ENCODE peak calls at places on chromosomes 13 and 19, in six cellular contexts. R, N, I, X, J and W are unnamed samples.

GRCh38 chr13:106619688-106620555 is 52.0 kb upstream of the ARGLU1 start:
- DNase-seq in R (peak), N (peak), I (peak), X (no peak), J (peak), W (no peak)

GRCh38 chr13:97298816-97299215 is 76.7 kb downstream of the MBNL2 start:
- DNase-seq in R (no peak), N (no peak), I (peak), X (no peak), J (peak), W (no peak)

GRCh38 chr13:43058836-43059235 is 35.5 kb downstream of the DNAJC15 start:
- DNase-seq in R (no peak), N (no peak), I (no peak), X (no peak), J (no peak), W (no peak)

GRCh38 chr13:95059306-95059705 is 241.9 kb downstream of the ABCC4 start:
- DNase-seq in R (no peak), N (no peak), I (no peak), X (no peak), J (no peak), W (no peak)

GRCh38 chr19:54918499-54918898 is 12.6 kb downstream of the NCR1 start:
- DNase-seq in R (no peak), N (no peak), I (no peak), X (no peak), J (no peak), W (peak)

GRCh38 chr19:30577551-30578090 is 205.4 kb downstream of the ZNF536 start:
- DNase-seq in R (no peak), N (no peak), I (no peak), X (no peak), J (no peak), W (no peak)

GRCh38 chr13:32530841-32531253 is 7.7 kb downstream of the N4BP2L2 start:
- DNase-seq in R (peak), N (no peak), I (peak), X (no peak), J (peak), W (no peak)

GRCh38 chr19:6720369-6721112 is at the start of gene C3:
- DNase-seq in R (peak), N (no peak), I (peak), X (peak), J (peak), W (no peak)

GRCh38 chr19:48403606-48404005 is 10.1 kb downstream of the GRIN2D start:
- DNase-seq in R (no peak), N (peak), I (peak), X (no peak), J (peak), W (no peak)

GRCh38 chr13:77477299-77477848 is 58.1 kb upstream of the SCEL start:
- DNase-seq in R (no peak), N (no peak), I (no peak), X (no peak), J (no peak), W (no peak)

GRCh38 chr13:110907951-110908898 is 6.6 kb downstream of the ANKRD10 start:
- DNase-seq in R (no peak), N (no peak), I (peak), X (no peak), J (peak), W (no peak)

GRCh38 chr13:42355118-42355840 is 83.3 kb downstream of the AKAP11 start:
- DNase-seq in R (no peak), N (no peak), I (no peak), X (no peak), J (no peak), W (no peak)

GRCh38 chr13:109955598-109955997 is 169.2 kb upstream of the IRS2 start:
- DNase-seq in R (no peak), N (no peak), I (peak), X (no peak), J (peak), W (no peak)

GRCh38 chr19:45809643-45810159 is 5.4 kb downstream of the RSPH6A start:
- DNase-seq in R (peak), N (peak), I (peak), X (no peak), J (peak), W (no peak)

GRCh38 chr13:36124236-36124822 is 6.9 kb downstream of the DCLK1 start:
- DNase-seq in R (peak), N (no peak), I (peak), X (no peak), J (peak), W (no peak)

GRCh38 chr13:97702614-97703013 is 250.9 kb upstream of the IPO5 start:
- DNase-seq in R (no peak), N (no peak), I (no peak), X (no peak), J (no peak), W (no peak)

GRCh38 chr19:15869109-15869555 is 28.7 kb downstream of the CYP4F2 start:
- DNase-seq in R (no peak), N (no peak), I (peak), X (no peak), J (no peak), W (no peak)

GRCh38 chr13:44311011-44311481 is 62.6 kb upstream of the SERP2 start:
- DNase-seq in R (no peak), N (no peak), I (peak), X (no peak), J (peak), W (no peak)

GRCh38 chr19:426725-427445 is 17.9 kb upstream of the C2CD4C start:
- DNase-seq in R (no peak), N (no peak), I (no peak), X (no peak), J (no peak), W (peak)

GRCh38 chr19:47549341-47549768 is 23.6 kb downstream of the ZNF541 start:
- DNase-seq in R (no peak), N (no peak), I (no peak), X (no peak), J (no peak), W (no peak)

GRCh38 chr19:17026706-17027427 is at the start of gene CPAMD8:
- DNase-seq in R (no peak), N (no peak), I (no peak), X (no peak), J (no peak), W (no peak)

GRCh38 chr19:10660346-10660745 is 6.2 kb downstream of the ILF3 start:
- DNase-seq in R (no peak), N (no peak), I (no peak), X (no peak), J (no peak), W (no peak)

DNA sequence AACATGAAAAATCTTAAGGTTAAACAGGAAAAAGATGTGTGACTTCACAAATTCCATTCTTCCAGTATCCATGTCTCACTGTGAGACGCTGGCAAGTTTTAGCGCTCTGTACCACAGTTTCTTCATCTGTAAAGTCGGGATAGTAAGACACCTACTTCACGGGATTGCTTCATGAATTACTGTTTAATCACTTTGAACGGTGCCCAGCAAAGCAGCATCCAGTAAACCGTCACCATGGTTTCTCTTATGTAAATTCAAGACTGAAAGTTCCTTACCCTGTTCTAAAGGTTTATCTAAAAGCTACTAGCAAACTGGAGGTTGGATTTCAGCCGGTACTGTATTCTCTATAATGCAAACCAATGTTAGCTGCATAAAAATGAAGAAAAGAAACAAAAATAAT is 53.5 kb downstream of the KATNAL1 start:
- DNase-seq in R (no peak), N (no peak), I (no peak), X (no peak), J (no peak), W (no peak)
- TF ChIP-seq CTCF in R (no peak), N (no peak), I (no peak), X (no peak), J (no peak), W (no peak)

DNA sequence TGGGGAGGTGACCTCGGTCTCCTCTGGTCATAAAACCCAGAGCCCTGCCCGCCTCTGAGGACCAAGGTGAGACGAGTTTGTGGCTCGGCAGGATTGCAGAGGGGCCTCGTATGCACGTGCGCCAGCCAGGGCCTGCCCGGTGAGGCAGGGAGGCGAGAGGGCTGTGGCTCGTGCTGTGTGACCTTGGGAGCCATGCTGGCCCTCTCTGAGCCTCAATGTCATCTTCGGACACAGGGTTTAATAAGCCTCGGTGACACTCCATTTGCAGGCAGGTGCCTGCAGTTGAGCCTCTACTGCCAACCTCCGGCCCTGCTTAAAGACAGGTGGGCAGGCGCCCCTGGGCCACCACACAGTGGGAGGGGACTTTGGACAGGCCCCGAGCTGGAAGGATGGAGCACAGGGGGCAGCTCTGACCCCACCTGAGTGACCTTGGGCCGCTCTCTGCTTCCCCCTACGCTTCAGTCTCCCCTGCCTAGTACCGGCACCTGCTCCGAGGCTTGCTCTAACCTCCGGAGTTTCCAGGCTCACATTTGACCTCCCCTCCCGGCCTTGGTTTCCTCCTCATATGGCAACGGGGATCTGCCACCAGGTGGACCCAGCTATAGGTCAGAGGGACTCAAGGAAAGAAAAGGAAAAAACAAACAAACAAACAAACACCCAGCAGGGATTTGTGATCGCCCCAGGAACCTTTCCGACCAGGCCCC is 3.2 kb downstream of the ZBTB7A start:
- DNase-seq in R (no peak), N (no peak), I (no peak), X (no peak), J (no peak), W (no peak)
- TF ChIP-seq CTCF in R (no peak), N (no peak), I (peak), X (no peak), J (no peak), W (peak)

GRCh38 chr13:86567119-86567518 is 767.9 kb upstream of the SLITRK6 start:
- DNase-seq in R (no peak), N (no peak), I (no peak), X (no peak), J (no peak), W (no peak)
- TF ChIP-seq CTCF in R (no peak), N (no peak), I (peak), X (no peak), J (no peak), W (peak)

GRCh38 chr19:2543463-2544442 is 67.8 kb downstream of the GADD45B start:
- DNase-seq in R (peak), N (no peak), I (peak), X (peak), J (peak), W (peak)

GRCh38 chr19:2540251-2540645 is 64.3 kb downstream of the GADD45B start:
- DNase-seq in R (no peak), N (no peak), I (no peak), X (no peak), J (no peak), W (no peak)

GRCh38 chr19:2538096-2538757 is 62.3 kb downstream of the GADD45B start:
- DNase-seq in R (no peak), N (no peak), I (no peak), X (no peak), J (no peak), W (no peak)

GRCh38 chr19:2542341-2543069 is 66.6 kb downstream of the GADD45B start:
- DNase-seq in R (no peak), N (no peak), I (no peak), X (no peak), J (peak), W (no peak)

GRCh38 chr19:2540646-2541454 is 64.9 kb downstream of the GADD45B start:
- DNase-seq in R (peak), N (no peak), I (peak), X (peak), J (peak), W (peak)
- TF ChIP-seq CTCF in R (peak), N (no peak), I (peak), X (peak), J (peak), W (peak)

GRCh38 chr19:14089662-14090508 is 666 bp downstream of the SAMD1 start:
- DNase-seq in R (no peak), N (no peak), I (peak), X (no peak), J (peak), W (no peak)
- TF ChIP-seq CTCF in R (no peak), N (peak), I (no peak), X (no peak), J (no peak), W (peak)

GRCh38 chr13:102724923-102725322 is 30.1 kb upstream of the METTL21C start:
- DNase-seq in R (no peak), N (no peak), I (peak), X (no peak), J (peak), W (no peak)

GRCh38 chr13:102726430-102726829 is 31.6 kb upstream of the METTL21C start:
- DNase-seq in R (no peak), N (no peak), I (no peak), X (no peak), J (no peak), W (no peak)

GRCh38 chr13:102729560-102730275 is 34.9 kb upstream of the METTL21C start:
- DNase-seq in R (no peak), N (no peak), I (no peak), X (no peak), J (peak), W (no peak)
- TF ChIP-seq CTCF in R (no peak), N (no peak), I (no peak), X (no peak), J (no peak), W (peak)